ENCODE peak calls at places on chromosomes 3 and 15, in seven cellular contexts. P is HL-60, J is GM12865, T is OCI-LY7, L is tibial nerve, S is lower leg skin, X is uterus. M is an unnamed sample.

GRCh38 chr3:49723301-49723630 is 485 bp downstream of the GMPPB start:
- DNase-seq in P (no peak), J (peak), T (peak), L (no peak), S (peak), X (peak), M (peak)

GRCh38 chr3:29649815-29650547 is 369.1 kb downstream of the RBMS3 start:
- DNase-seq in P (peak), J (peak), T (no peak), L (peak), S (no peak), X (no peak), M (no peak)

GRCh38 chr3:153624310-153625030 is 462.4 kb downstream of the RAP2B start:
- DNase-seq in P (no peak), J (peak), T (peak), L (no peak), S (no peak), X (no peak), M (no peak)

GRCh38 chr15:75138016-75138999 is 63.4 kb upstream of the C15orf39 start:
- DNase-seq in P (no peak), J (no peak), T (no peak), L (no peak), S (peak), X (no peak), M (no peak)

GRCh38 chr3:46656778-46657556 is 36.5 kb downstream of the ALS2CL start:
- DNase-seq in P (no peak), J (no peak), T (no peak), L (no peak), S (no peak), X (no peak), M (peak)

GRCh38 chr15:98131924-98132323 is 171.4 kb downstream of the ARRDC4 start:
- DNase-seq in P (no peak), J (no peak), T (no peak), L (peak), S (no peak), X (no peak), M (no peak)

GRCh38 chr3:45106874-45107273 is 39.3 kb downstream of the CDCP1 start:
- DNase-seq in P (no peak), J (no peak), T (no peak), L (no peak), S (no peak), X (no peak), M (no peak)

GRCh38 chr3:188469228-188469885 is 315.4 kb downstream of the LPP start:
- DNase-seq in P (no peak), J (no peak), T (no peak), L (peak), S (no peak), X (no peak), M (no peak)

GRCh38 chr15:75672111-75672602 is 24.4 kb downstream of the SNX33 start:
- DNase-seq in P (no peak), J (no peak), T (no peak), L (no peak), S (no peak), X (no peak), M (no peak)

GRCh38 chr3:17518189-17519059 is 224.0 kb downstream of the TBC1D5 start:
- DNase-seq in P (no peak), J (no peak), T (no peak), L (no peak), S (no peak), X (no peak), M (no peak)

GRCh38 chr15:61112231-61112630 is 116.9 kb downstream of the RORA start:
- DNase-seq in P (no peak), J (peak), T (no peak), L (no peak), S (no peak), X (peak), M (no peak)

GRCh38 chr15:51132384-51133139 is 37.9 kb upstream of the TNFAIP8L3 start:
- DNase-seq in P (no peak), J (peak), T (peak), L (peak), S (peak), X (peak), M (peak)

GRCh38 chr3:47324278-47324865 is 41.6 kb downstream of the KLHL18 start:
- DNase-seq in P (peak), J (peak), T (peak), L (peak), S (peak), X (peak), M (peak)

GRCh38 chr3:189820365-189820720 is 189.2 kb downstream of the TP63 start:
- DNase-seq in P (no peak), J (peak), T (peak), L (no peak), S (no peak), X (no peak), M (no peak)

GRCh38 chr3:59248976-59249375 is 199.2 kb upstream of the CFAP20DC start:
- DNase-seq in P (no peak), J (no peak), T (no peak), L (no peak), S (no peak), X (no peak), M (peak)

GRCh38 chr15:69631978-69632377 is 179.4 kb downstream of the RPLP1 start:
- DNase-seq in P (no peak), J (no peak), T (no peak), L (no peak), S (no peak), X (no peak), M (no peak)

GRCh38 chr15:59294961-59295741 is 77.5 kb downstream of the MYO1E start:
- DNase-seq in P (no peak), J (no peak), T (no peak), L (peak), S (peak), X (peak), M (peak)

GRCh38 chr3:94673891-94674290 is 611.0 kb downstream of the NSUN3 start:
- DNase-seq in P (no peak), J (no peak), T (no peak), L (no peak), S (no peak), X (no peak), M (no peak)

GRCh38 chr3:193375614-193376013 is 2.9 kb downstream of the ATP13A5 start:
- DNase-seq in P (no peak), J (no peak), T (no peak), L (no peak), S (no peak), X (no peak), M (no peak)

GRCh38 chr3:194136519-194137313 is 768 bp downstream of the HES1 start:
- DNase-seq in P (no peak), J (no peak), T (peak), L (peak), S (peak), X (no peak), M (no peak)

GRCh38 chr3:23859012-23859743 is 53.4 kb downstream of the UBE2E1 start:
- DNase-seq in P (no peak), J (no peak), T (no peak), L (no peak), S (no peak), X (no peak), M (peak)

GRCh38 chr3:178703268-178703975 is 167.2 kb downstream of the KCNMB2 start:
- DNase-seq in P (no peak), J (no peak), T (no peak), L (no peak), S (no peak), X (no peak), M (peak)

GRCh38 chr3:29307229-29307796 is 26.4 kb downstream of the RBMS3 start:
- DNase-seq in P (no peak), J (no peak), T (no peak), L (no peak), S (no peak), X (no peak), M (no peak)

GRCh38 chr15:57821826-57822225 is 115.3 kb downstream of the POLR2M start:
- DNase-seq in P (no peak), J (no peak), T (no peak), L (no peak), S (no peak), X (no peak), M (no peak)

GRCh38 chr3:111541911-111542483 is at the start of gene CD96:
- DNase-seq in P (no peak), J (peak), T (no peak), L (peak), S (no peak), X (no peak), M (peak)

GRCh38 chr3:14125193-14126016 is 553 bp downstream of the TMEM43 start:
- DNase-seq in P (peak), J (peak), T (peak), L (peak), S (peak), X (peak), M (peak)
- TF ChIP-seq CTCF in P (no peak), J (no peak), T (peak), L (no peak), S (no peak), X (no peak), M (peak)

DNA sequence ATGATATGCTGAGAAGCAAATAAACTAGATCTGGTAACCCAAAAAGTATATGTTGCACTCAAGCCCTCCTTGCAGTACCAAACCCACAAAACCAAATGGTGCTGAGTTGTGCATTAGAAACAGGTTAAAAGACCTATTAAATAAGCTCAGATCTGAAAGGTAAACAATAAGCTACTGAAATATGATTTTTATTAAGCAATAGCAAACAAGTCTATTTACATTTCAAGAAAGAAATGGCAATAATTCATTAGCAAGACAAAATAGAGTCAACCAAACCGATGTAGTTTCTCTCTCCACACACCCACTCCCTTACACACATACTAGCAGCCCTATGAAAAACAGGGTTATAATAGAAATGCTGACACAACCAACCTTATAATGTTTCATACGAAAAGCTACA is 760.3 kb downstream of the FHIT start:
- DNase-seq in P (no peak), J (no peak), T (no peak), L (no peak), S (no peak), X (no peak), M (no peak)
- H3K4me3 ChIP-seq in P (no peak), J (no peak), T (no peak), L (no peak), S (no peak), X (no peak), M (no peak)

DNA sequence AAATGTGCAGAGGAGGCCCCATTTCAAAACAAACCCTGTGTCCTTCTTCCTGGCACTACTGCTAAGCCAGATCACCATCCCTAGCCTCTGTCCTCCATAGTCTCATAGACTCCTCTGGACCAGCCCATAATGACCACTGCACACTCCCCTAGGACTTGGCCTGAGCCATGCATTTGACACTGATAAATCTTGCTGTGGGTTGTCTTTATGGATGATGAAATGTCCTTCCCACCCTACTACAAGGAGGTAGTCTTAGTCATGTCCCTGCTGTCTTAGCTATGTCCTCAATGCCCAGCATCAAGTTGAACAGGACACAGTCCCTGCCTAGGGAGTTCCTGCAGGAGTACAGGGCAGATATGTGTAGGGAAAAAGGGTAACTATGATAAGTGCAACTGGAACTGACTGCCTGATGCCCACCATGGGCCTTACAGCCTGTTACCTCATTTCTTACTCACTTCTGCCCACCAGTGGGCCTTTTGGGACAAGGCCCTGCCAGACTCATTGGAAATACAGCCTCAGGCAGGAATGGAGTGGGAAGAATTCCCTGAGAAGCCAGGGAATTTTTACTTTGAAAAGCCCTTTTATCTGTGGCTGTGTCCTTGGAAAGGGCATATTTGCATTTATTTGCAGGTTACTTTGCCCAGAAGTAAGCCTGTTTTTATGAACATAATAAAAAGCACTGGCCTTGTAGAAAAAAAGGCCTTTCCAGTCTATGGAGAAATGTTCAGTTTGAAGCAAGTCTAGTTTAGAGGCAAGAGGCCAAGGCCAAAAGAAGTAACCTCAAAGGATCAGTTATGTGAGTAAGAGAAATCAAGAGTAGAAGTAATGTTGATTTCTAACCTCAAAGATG is 199.6 kb upstream of the EIF1B start:
- DNase-seq in P (no peak), J (no peak), T (no peak), L (no peak), S (no peak), X (no peak), M (peak)
- TF ChIP-seq CTCF in P (no peak), J (no peak), T (no peak), L (peak), S (no peak), X (no peak), M (peak)

DNA sequence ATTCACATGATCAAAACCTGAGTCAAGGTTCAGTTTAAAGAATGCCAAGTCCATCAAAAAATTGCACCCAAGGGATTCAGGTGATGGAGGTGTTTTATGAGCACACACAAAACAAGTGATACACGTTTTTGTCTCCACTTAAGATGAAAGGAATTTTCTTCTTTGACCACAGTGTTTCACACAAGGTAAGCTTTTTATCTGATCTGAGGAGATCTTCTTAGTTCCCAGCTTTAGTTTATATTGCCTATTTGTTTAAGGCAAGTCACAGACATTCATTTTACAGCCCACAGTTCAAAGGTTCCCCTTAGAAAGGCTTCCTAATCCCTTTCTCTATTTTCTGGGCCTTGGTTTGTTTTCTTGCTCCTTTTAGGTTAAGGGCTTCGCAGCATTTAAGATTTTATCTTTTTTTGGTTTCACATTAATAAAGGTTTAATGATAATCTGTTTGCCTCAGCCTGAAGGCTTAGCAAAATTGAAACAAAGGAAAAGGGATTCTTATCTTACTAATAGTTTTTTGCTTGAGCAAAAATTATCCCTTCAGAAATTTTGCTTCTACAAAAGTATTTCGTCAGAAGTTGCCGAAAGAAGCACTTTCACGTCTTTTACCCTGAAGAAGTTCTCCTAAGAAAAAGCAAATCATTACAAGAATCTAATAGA is 420.5 kb upstream of the NAALADL2 start:
- DNase-seq in P (no peak), J (no peak), T (no peak), L (no peak), S (no peak), X (no peak), M (peak)
- H3K4me3 ChIP-seq in P (no peak), J (no peak), T (no peak), L (no peak), S (no peak), X (no peak), M (no peak)

DNA sequence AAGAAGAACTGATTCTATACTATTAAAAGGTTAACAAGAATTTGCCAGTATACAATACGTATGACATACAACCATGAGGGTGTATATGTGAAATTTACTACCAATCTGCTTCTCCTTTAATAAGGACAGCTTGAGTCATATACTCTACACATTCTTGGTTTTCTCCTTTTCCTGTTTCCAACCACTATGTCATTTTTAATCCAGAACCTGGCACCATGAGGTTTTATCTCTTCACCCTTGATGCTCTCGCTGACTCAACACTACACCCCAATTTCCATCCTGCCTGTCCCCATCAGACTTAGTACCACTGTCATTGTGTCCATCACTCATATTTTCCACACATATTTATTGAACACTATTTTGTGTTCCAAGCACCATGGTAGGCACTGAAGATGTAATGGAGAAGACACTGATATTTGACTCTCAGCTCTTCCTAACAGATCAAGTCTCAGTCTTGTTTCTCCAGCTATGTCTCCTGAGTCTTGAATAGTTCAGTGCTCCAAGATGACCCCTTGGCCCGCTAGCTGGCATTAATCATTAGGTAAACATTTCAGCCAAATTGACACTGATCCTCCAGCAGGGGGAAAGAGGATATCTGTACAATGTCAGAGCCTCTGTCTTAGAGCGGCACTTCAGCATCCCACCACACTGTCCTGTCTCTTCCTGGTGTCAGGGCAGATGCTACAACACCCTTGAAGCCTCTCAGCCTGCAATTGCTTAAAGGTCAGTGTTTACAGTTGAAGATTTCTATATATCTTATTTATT is 11.2 kb upstream of the COL8A1 start:
- DNase-seq in P (no peak), J (peak), T (no peak), L (no peak), S (no peak), X (no peak), M (peak)
- TF ChIP-seq CTCF in P (no peak), J (no peak), T (no peak), L (no peak), S (no peak), X (no peak), M (no peak)

GRCh38 chr15:48644827-48645557 is 517 bp downstream of the FBN1 start:
- DNase-seq in P (no peak), J (peak), T (no peak), L (no peak), S (peak), X (peak), M (peak)

GRCh38 chr15:48642795-48643194 is 2.7 kb downstream of the FBN1 start:
- DNase-seq in P (no peak), J (peak), T (no peak), L (no peak), S (no peak), X (no peak), M (no peak)

GRCh38 chr15:48643236-48643635 is 2.3 kb downstream of the FBN1 start:
- DNase-seq in P (no peak), J (no peak), T (no peak), L (no peak), S (no peak), X (no peak), M (no peak)

GRCh38 chr15:48644498-48644826 is 1.0 kb downstream of the FBN1 start:
- DNase-seq in P (no peak), J (no peak), T (no peak), L (no peak), S (no peak), X (peak), M (no peak)

DNA sequence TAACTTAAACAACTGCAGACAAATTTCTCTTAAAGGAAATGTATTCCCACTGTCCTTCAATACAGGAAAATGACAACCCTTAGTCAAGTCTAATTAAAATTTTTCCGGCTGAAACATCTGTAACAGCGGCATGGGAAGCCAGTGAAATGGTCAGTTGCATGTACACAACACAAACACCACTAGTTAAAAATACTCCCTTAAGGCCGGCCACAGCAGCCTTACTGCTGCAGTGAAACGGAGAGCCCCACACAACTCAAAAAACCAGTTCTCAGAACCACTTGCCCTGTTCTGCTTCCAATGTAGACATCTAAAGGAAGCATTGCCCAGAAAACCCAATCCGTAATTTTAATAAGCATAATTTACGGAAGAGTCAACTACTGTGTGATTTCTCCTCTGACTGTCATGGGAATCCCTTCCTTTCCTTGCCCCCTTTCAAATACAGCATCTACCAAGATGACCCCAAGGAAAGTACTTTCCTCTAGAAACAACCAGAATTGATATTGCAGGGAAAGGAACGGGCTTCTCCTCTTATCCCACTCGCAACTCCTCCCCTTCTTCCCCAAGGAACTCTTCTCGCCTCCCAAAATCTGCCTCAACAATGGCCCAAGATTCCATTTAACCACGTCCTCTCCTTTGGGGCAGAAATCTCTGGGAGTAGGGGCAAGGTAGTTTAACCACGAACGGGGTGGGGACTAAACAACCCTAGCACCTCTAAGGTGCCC is 1.6 kb downstream of the FBN1 start:
- DNase-seq in P (no peak), J (no peak), T (no peak), L (no peak), S (no peak), X (no peak), M (peak)
- H3K4me3 ChIP-seq in P (no peak), J (peak), T (no peak), L (peak), S (peak), X (peak), M (peak)

GRCh38 chr15:44697014-44697413 is 14.1 kb downstream of the PATL2 start:
- DNase-seq in P (no peak), J (no peak), T (no peak), L (no peak), S (no peak), X (no peak), M (no peak)
- TF ChIP-seq CTCF in P (no peak), J (no peak), T (no peak), L (no peak), S (no peak), X (no peak), M (no peak)